ENCODE peak calls at places on chromosomes 13 and 19, in seven cellular contexts. R is adrenal gland, E is AG10803, N is pancreas, T is astrocyte of the spinal cord, G is omental fat pad, I is GM13976. U is an unnamed sample.

GRCh38 chr19:4977299-4978174 is 8.6 kb downstream of the KDM4B start:
- DNase-seq in R (peak), E (peak), N (no peak), T (peak), G (no peak), I (no peak), U (no peak)

GRCh38 chr19:16889883-16890460 is 1.2 kb downstream of the F2RL3 start:
- DNase-seq in R (no peak), E (no peak), N (no peak), T (no peak), G (no peak), I (no peak), U (no peak)

GRCh38 chr13:102374726-102375125 is 27.1 kb downstream of the FGF14 start:
- DNase-seq in R (no peak), E (no peak), N (no peak), T (no peak), G (no peak), I (no peak), U (no peak)

GRCh38 chr13:75236774-75237173 is 245.2 kb downstream of the TBC1D4 start:
- DNase-seq in R (no peak), E (no peak), N (no peak), T (no peak), G (no peak), I (no peak), U (no peak)

GRCh38 chr19:32350492-32350891 is 5.1 kb downstream of the ZNF507 start:
- DNase-seq in R (no peak), E (no peak), N (no peak), T (no peak), G (no peak), I (no peak), U (no peak)

GRCh38 chr19:2578911-2579677 is 103.2 kb downstream of the GADD45B start:
- DNase-seq in R (peak), E (peak), N (peak), T (peak), G (no peak), I (peak), U (peak)

GRCh38 chr13:112901951-112902651 is 66.9 kb upstream of the MCF2L start:
- DNase-seq in R (peak), E (no peak), N (peak), T (no peak), G (peak), I (no peak), U (no peak)

GRCh38 chr13:91017031-91017668 is 330.3 kb upstream of the MIR17HG start:
- DNase-seq in R (no peak), E (peak), N (peak), T (peak), G (no peak), I (peak), U (no peak)

GRCh38 chr19:46493236-46494114 is 2.2 kb downstream of the PNMA8B start:
- DNase-seq in R (peak), E (no peak), N (no peak), T (no peak), G (no peak), I (peak), U (no peak)

GRCh38 chr13:91369432-91369831 is 21.9 kb downstream of the MIR17HG start:
- DNase-seq in R (no peak), E (peak), N (no peak), T (peak), G (no peak), I (no peak), U (no peak)

GRCh38 chr13:77002590-77003190 is 10.8 kb downstream of the CLN5 start:
- DNase-seq in R (no peak), E (peak), N (no peak), T (peak), G (no peak), I (no peak), U (no peak)

GRCh38 chr13:83940742-83941141 is 58.5 kb upstream of the SLITRK1 start:
- DNase-seq in R (no peak), E (peak), N (no peak), T (peak), G (no peak), I (no peak), U (no peak)

GRCh38 chr13:94110011-94110410 is 369.5 kb downstream of the DCT start:
- DNase-seq in R (no peak), E (peak), N (no peak), T (no peak), G (no peak), I (no peak), U (no peak)

GRCh38 chr19:4115818-4116385 is 8.0 kb downstream of the MAP2K2 start:
- DNase-seq in R (no peak), E (no peak), N (no peak), T (no peak), G (no peak), I (peak), U (no peak)

DNA sequence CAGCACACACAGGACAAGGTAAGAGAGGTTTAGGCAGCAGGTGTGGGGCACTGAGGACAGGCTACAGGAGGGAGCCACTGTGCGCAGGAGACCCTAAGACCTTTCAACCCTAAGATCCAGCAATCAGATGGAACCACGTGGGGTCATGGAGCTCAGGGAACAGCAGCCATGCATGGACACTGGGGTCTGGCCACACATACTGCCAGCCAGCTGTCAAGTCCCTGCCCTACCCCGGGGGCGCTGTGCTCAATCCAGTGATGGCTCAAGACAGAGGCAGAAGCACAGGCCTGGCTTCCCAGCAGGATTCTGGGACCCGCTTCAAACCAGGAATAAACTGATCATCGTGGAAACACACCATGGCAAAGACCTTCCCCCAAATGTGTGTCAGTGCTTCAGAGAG is 25.5 kb upstream of the EPHX3 start:
- DNase-seq in R (no peak), E (no peak), N (no peak), T (no peak), G (no peak), I (no peak), U (no peak)
- TF ChIP-seq CTCF in R (no peak), E (no peak), N (no peak), T (no peak), G (no peak), I (no peak), U (no peak)

GRCh38 chr19:44509478-44509877 is 9.2 kb upstream of the ZNF180 start:
- DNase-seq in R (no peak), E (no peak), N (no peak), T (no peak), G (no peak), I (no peak), U (no peak)

GRCh38 chr19:44517146-44517545 is 12.3 kb downstream of the CEACAM20 start:
- DNase-seq in R (no peak), E (no peak), N (no peak), T (no peak), G (no peak), I (no peak), U (no peak)

GRCh38 chr19:44515031-44515430 is 14.4 kb downstream of the CEACAM20 start:
- DNase-seq in R (no peak), E (no peak), N (no peak), T (no peak), G (no peak), I (no peak), U (no peak)

GRCh38 chr19:44515907-44516306 is 13.6 kb downstream of the CEACAM20 start:
- DNase-seq in R (no peak), E (no peak), N (no peak), T (no peak), G (no peak), I (no peak), U (no peak)

DNA sequence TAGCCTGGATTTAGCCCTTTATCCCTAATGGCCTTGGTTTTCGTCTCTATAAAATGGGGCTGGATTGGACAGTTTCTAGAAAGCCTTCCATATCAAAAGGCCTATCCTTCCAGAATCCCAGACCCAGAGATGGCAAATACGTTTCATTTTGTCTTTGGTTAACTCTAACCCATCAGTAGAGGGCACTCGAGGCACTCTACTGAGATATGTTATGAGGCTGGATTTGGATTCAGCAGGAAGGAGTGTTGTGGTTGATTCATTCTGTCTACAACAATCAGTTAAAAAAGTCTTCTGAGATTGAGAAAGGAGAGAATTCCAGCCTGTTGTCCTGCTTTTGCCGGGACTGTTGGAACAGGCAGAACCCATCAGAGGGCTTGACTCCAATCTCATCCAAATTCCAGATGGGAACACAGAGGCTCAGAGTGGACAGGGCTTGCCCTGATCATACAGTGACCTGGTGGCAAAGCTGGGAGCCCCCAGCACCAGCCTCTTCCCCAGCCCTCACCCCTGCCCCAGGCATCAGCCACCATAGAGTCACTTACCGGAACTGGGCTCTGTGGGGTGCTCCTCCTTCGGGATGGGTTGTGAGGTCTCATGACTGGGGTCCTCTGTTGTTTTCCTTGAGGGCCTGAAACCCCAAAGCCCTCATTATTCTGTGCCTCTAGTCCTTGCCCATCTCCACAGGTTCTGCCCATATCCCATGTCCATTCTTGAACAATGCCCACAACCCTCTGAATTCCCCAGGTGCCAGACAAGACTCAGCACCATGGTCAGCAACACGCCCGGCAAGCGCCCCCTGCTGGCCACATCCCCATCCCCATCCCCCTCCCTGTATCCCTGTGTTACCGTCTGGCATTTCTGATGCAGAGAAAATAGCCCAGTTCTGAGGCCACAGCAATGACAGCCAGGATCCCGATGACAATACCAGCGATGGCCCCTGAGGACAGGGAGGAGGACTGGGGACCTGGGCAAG is 12.3 kb upstream of the ZNF180 start:
- DNase-seq in R (no peak), E (peak), N (no peak), T (peak), G (no peak), I (peak), U (no peak)
- TF ChIP-seq CTCF in R (peak), E (peak), N (no peak), T (peak), G (no peak), I (no peak), U (peak)

GRCh38 chr19:55542292-55542855 is 3.0 kb downstream of the SBK3 start:
- DNase-seq in R (no peak), E (no peak), N (no peak), T (no peak), G (no peak), I (no peak), U (no peak)

GRCh38 chr19:55545443-55545842 is at the start of gene SBK3:
- DNase-seq in R (no peak), E (no peak), N (no peak), T (no peak), G (no peak), I (peak), U (no peak)

GRCh38 chr19:55544776-55545439 is 435 bp downstream of the SBK3 start:
- DNase-seq in R (no peak), E (no peak), N (no peak), T (no peak), G (no peak), I (peak), U (no peak)

GRCh38 chr19:55543567-55543966 is 1.8 kb downstream of the SBK3 start:
- DNase-seq in R (no peak), E (no peak), N (no peak), T (no peak), G (no peak), I (peak), U (no peak)

GRCh38 chr19:55544014-55544413 is 1.3 kb downstream of the SBK3 start:
- DNase-seq in R (no peak), E (no peak), N (no peak), T (no peak), G (no peak), I (no peak), U (no peak)
- TF ChIP-seq CTCF in R (no peak), E (no peak), N (no peak), T (no peak), G (no peak), I (no peak), U (no peak)

DNA sequence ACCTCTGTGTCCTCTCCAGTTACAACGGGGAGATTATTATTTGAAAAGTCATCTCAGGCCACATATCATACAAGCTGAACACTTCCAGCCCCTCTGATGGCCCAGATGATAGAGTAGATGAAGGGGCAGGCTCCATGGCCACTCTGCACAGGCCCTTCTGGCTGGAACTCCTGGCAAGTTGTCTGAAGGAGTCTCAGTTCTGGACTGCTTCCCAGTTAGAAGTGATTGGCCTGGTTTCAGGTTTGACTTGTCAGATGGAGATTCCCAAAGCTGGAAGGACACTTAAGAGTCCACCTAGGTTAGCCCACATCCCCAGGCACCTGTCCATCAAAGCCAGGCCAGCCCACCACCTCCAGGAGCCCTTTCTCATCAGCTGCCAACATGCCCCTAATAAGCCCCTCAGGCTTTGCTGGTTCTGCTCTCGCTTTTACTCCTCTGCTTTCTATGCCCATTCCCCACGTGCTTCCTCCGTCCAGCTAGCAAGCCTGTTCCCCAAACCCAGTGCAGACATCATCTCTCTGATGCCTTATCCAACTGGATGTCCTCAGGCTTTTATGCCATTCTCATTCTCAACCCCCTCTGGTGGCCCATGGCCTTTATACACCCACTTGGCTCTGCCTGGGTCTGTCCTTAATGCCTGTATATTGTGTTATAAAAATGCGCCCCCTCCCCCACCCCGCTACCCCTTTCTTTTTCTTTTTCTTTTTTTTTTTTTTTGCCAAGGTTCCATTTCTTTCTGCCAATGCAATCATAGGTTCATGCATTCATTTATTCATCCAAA is 56.5 kb downstream of the HSPH1 start:
- DNase-seq in R (no peak), E (no peak), N (no peak), T (no peak), G (no peak), I (no peak), U (no peak)
- TF ChIP-seq CTCF in R (no peak), E (peak), N (no peak), T (no peak), G (no peak), I (no peak), U (no peak)

GRCh38 chr13:99432637-99433542 is 68.4 kb upstream of the TM9SF2 start:
- DNase-seq in R (peak), E (peak), N (no peak), T (peak), G (peak), I (peak), U (peak)
- TF ChIP-seq CTCF in R (no peak), E (no peak), N (no peak), T (no peak), G (no peak), I (no peak), U (no peak)

GRCh38 chr19:49362926-49363264 is 679 bp upstream of the TEAD2 start:
- DNase-seq in R (peak), E (peak), N (peak), T (no peak), G (no peak), I (no peak), U (no peak)

GRCh38 chr19:49362048-49362925 is at the start of gene TEAD2:
- DNase-seq in R (peak), E (peak), N (peak), T (peak), G (no peak), I (no peak), U (no peak)

GRCh38 chr19:49364083-49364687 is 508 bp downstream of the DKKL1 start:
- DNase-seq in R (no peak), E (no peak), N (no peak), T (no peak), G (no peak), I (no peak), U (no peak)

GRCh38 chr19:49361438-49362047 is 673 bp downstream of the TEAD2 start:
- DNase-seq in R (peak), E (peak), N (peak), T (peak), G (peak), I (no peak), U (no peak)

GRCh38 chr19:49363265-49364082 is at the start of gene DKKL1:
- DNase-seq in R (peak), E (peak), N (peak), T (peak), G (peak), I (peak), U (peak)
- TF ChIP-seq CTCF in R (no peak), E (peak), N (no peak), T (no peak), G (no peak), I (no peak), U (no peak)

GRCh38 chr19:1402411-1403070 is 1.2 kb upstream of the GAMT start:
- DNase-seq in R (no peak), E (no peak), N (no peak), T (no peak), G (no peak), I (no peak), U (no peak)

GRCh38 chr19:1401889-1402217 is 511 bp upstream of the GAMT start:
- DNase-seq in R (no peak), E (no peak), N (no peak), T (no peak), G (no peak), I (no peak), U (no peak)

GRCh38 chr19:1399745-1400144 is 1.6 kb downstream of the GAMT start:
- DNase-seq in R (no peak), E (no peak), N (no peak), T (no peak), G (no peak), I (no peak), U (no peak)

GRCh38 chr19:1400281-1401137 is 833 bp downstream of the GAMT start:
- DNase-seq in R (peak), E (peak), N (peak), T (no peak), G (no peak), I (peak), U (no peak)

GRCh38 chr19:1401138-1401888 is at the start of gene GAMT:
- DNase-seq in R (no peak), E (peak), N (no peak), T (no peak), G (no peak), I (peak), U (no peak)
- TF ChIP-seq CTCF in R (no peak), E (peak), N (peak), T (peak), G (no peak), I (peak), U (peak)

GRCh38 chr19:41957161-41957837 is 1.8 kb downstream of the RABAC1 start:
- DNase-seq in R (no peak), E (no peak), N (no peak), T (no peak), G (no peak), I (no peak), U (no peak)

GRCh38 chr19:41957838-41958366 is 1.2 kb downstream of the RABAC1 start:
- DNase-seq in R (peak), E (peak), N (peak), T (peak), G (no peak), I (peak), U (peak)

GRCh38 chr19:41959056-41960053 is at the start of gene RABAC1:
- DNase-seq in R (peak), E (peak), N (peak), T (peak), G (peak), I (peak), U (peak)

GRCh38 chr19:41956621-41957020 is 2.5 kb downstream of the RABAC1 start:
- DNase-seq in R (no peak), E (no peak), N (no peak), T (no peak), G (no peak), I (no peak), U (no peak)

DNA sequence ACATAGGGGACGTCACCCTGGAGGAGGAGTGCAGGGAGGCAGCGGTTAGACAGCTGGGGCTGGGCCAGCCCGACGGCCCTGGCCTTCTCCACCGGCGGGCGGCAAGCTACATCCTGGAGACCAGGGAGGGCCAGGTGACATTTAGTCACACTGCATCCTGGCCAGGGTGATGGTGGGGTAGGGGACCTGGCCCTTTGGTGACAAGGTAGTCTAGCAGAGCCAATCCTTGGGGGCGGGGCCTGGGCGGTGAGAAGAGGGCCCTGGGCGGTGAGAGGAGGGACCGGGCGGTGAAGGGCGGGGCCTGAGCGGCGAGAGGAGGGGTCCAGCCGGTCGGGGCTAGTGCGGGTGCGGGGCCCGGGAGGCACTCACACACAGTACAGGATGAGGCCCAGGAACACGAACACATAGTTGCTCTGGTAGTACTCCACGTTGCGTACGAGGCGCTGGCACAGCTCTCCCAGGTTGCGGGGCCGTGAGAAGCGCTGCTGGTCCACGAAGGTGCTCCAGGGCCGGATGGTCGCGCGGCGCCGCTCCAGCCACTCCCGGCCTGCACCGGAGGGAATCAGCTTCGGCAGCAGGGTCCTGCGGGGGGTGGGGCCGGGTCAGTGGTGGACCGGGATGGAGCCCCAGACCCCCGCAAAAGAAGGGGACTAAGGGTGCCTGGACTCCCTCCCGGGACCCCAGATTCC is 610 bp downstream of the RABAC1 start:
- DNase-seq in R (peak), E (peak), N (peak), T (peak), G (peak), I (peak), U (peak)
- TF ChIP-seq CTCF in R (no peak), E (no peak), N (no peak), T (no peak), G (no peak), I (no peak), U (no peak)